ENCODE peak calls at places on chromosomes 5 and 9, in eight cellular contexts. X is heart right ventricle, N is memory B cell, I is RKO, D is hippocampal formation, Y is tibial artery, Z is frontal cortex, J is A549. L is an unnamed sample.

GRCh38 chr9:125785187-125785840 is 38.1 kb downstream of the PBX3 start:
- DNase-seq in X (no peak), N (no peak), I (no peak), D (no peak), Y (no peak), Z (no peak), J (no peak), L (no peak)

GRCh38 chr5:95969055-95969454 is 7.4 kb upstream of the ELL2 start:
- DNase-seq in X (no peak), N (no peak), I (no peak), D (no peak), Y (no peak), Z (no peak), J (no peak), L (no peak)

GRCh38 chr9:94903961-94904421 is 177.5 kb downstream of the AOPEP start:
- DNase-seq in X (peak; percentile 0), N (no peak), I (no peak), D (no peak), Y (no peak), Z (no peak), J (no peak), L (no peak)

GRCh38 chr9:106084702-106085101 is 390.4 kb downstream of the TMEM38B start:
- DNase-seq in X (no peak), N (no peak), I (no peak), D (no peak), Y (no peak), Z (no peak), J (no peak), L (no peak)

GRCh38 chr5:148620696-148621095 is 33.6 kb downstream of the HTR4 start:
- DNase-seq in X (no peak), N (no peak), I (peak; percentile 2), D (no peak), Y (no peak), Z (no peak), J (no peak), L (no peak)

GRCh38 chr5:180329606-180330269 is 23.4 kb downstream of the GFPT2 start:
- DNase-seq in X (no peak), N (no peak), I (peak; percentile 69), D (no peak), Y (no peak), Z (no peak), J (no peak), L (no peak)

GRCh38 chr9:76215066-76215465 is 179.2 kb downstream of the RFK start:
- DNase-seq in X (no peak), N (no peak), I (peak; percentile 4), D (no peak), Y (no peak), Z (no peak), J (no peak), L (peak; percentile 11)

GRCh38 chr5:55868846-55869245 is 17.7 kb downstream of the IL31RA start:
- DNase-seq in X (no peak), N (no peak), I (peak; percentile 99), D (no peak), Y (no peak), Z (no peak), J (peak; percentile 79), L (no peak)

GRCh38 chr5:19987594-19988345 is at the start of gene CDH18:
- DNase-seq in X (no peak), N (no peak), I (no peak), D (peak; percentile 44), Y (peak; percentile 56), Z (peak; percentile 12), J (peak; percentile 30), L (peak; percentile 96)

GRCh38 chr5:54514841-54515432 is 2.6 kb upstream of the SNX18 start:
- DNase-seq in X (no peak), N (no peak), I (no peak), D (no peak), Y (no peak), Z (no peak), J (no peak), L (no peak)

GRCh38 chr9:88420227-88420626 is 32.0 kb downstream of the SPIN1 start:
- DNase-seq in X (no peak), N (no peak), I (no peak), D (no peak), Y (no peak), Z (no peak), J (no peak), L (no peak)

GRCh38 chr5:138033916-138034315 is 1.0 kb upstream of the FAM13B start:
- DNase-seq in X (no peak), N (no peak), I (peak; percentile 54), D (no peak), Y (no peak), Z (no peak), J (no peak), L (no peak)

GRCh38 chr5:52988335-52989024 is 672 bp upstream of the ITGA2 start:
- DNase-seq in X (no peak), N (no peak), I (peak; percentile 45), D (no peak), Y (no peak), Z (no peak), J (peak; percentile 10), L (no peak)

GRCh38 chr5:109250533-109251329 is 159.0 kb downstream of the PJA2 start:
- DNase-seq in X (no peak), N (no peak), I (no peak), D (no peak), Y (no peak), Z (no peak), J (no peak), L (no peak)

GRCh38 chr9:133638076-133638475 is 1.9 kb downstream of the DBH start:
- DNase-seq in X (no peak), N (no peak), I (no peak), D (no peak), Y (no peak), Z (no peak), J (no peak), L (no peak)

GRCh38 chr9:93191354-93191660 is 7.4 kb downstream of the WNK2 start:
- DNase-seq in X (no peak), N (no peak), I (no peak), D (no peak), Y (no peak), Z (no peak), J (no peak), L (no peak)

GRCh38 chr9:133075925-133076324 is 14.1 kb downstream of the CEL start:
- DNase-seq in X (no peak), N (no peak), I (no peak), D (no peak), Y (no peak), Z (no peak), J (no peak), L (no peak)

GRCh38 chr9:132647355-132647754 is 22.4 kb downstream of the DDX31 start:
- DNase-seq in X (no peak), N (no peak), I (no peak), D (no peak), Y (no peak), Z (no peak), J (no peak), L (no peak)

GRCh38 chr9:28927711-28928110 is 1354.4 kb upstream of the C9orf72 start:
- DNase-seq in X (no peak), N (no peak), I (no peak), D (no peak), Y (no peak), Z (no peak), J (peak; percentile 7), L (no peak)

GRCh38 chr5:174047472-174047871 is 2.0 kb downstream of the NSG2 start:
- DNase-seq in X (no peak), N (no peak), I (no peak), D (no peak), Y (no peak), Z (no peak), J (no peak), L (no peak)

GRCh38 chr9:128714586-128715435 is 9.1 kb downstream of the ZDHHC12 start:
- DNase-seq in X (no peak), N (no peak), I (no peak), D (no peak), Y (peak; percentile 51), Z (no peak), J (no peak), L (no peak)

GRCh38 chr5:57937025-57937424 is 454.4 kb upstream of the ACTBL2 start:
- DNase-seq in X (no peak), N (no peak), I (no peak), D (no peak), Y (no peak), Z (no peak), J (no peak), L (no peak)

GRCh38 chr5:72543365-72543764 is 36.2 kb upstream of the ZNF366 start:
- DNase-seq in X (no peak), N (no peak), I (no peak), D (no peak), Y (no peak), Z (no peak), J (no peak), L (no peak)

GRCh38 chr5:132327278-132327959 is 33.2 kb downstream of the SLC22A4 start:
- DNase-seq in X (no peak), N (no peak), I (no peak), D (no peak), Y (no peak), Z (no peak), J (no peak), L (no peak)

GRCh38 chr9:14863402-14863801 is 46.8 kb downstream of the FREM1 start:
- DNase-seq in X (no peak), N (no peak), I (no peak), D (no peak), Y (no peak), Z (no peak), J (no peak), L (no peak)

L was measured in iPS-NIHi11.